ENCODE peak calls at places on chromosome 7, in eight cellular contexts. O is mammary epithelial cell, Y is ascending aorta, B is bronchial epithelial cell, G is psoas muscle, I is H1, X is AG09309, Q is OCI-LY7. E is an unnamed sample.

GRCh38 chr7:45663167-45663921 is 89.2 kb downstream of the ADCY1 start:
- DNase-seq in O (no peak), G (no peak), X (no peak), I (peak), B (no peak), Q (peak), Y (peak), E (no peak)

GRCh38 chr7:44638611-44639557 is 32.5 kb downstream of the OGDH start:
- DNase-seq in I (peak), X (no peak), B (peak), Y (peak), G (peak), Q (peak), O (peak), E (peak)

GRCh38 chr7:95933618-95934017 is 161.3 kb downstream of the DYNC1I1 start:
- DNase-seq in G (no peak), Q (no peak), X (no peak), O (no peak), I (no peak), Y (no peak), B (no peak), E (peak)

GRCh38 chr7:70071786-70072185 is 473.5 kb downstream of the AUTS2 start:
- DNase-seq in I (no peak), G (no peak), O (no peak), Y (no peak), X (no peak), Q (no peak), B (no peak), E (no peak)

GRCh38 chr7:155844019-155844453 is 31.8 kb upstream of the SHH start:
- DNase-seq in G (no peak), Q (no peak), I (no peak), X (no peak), Y (peak), O (no peak), B (no peak), E (no peak)

GRCh38 chr7:37488163-37488759 is 39.6 kb upstream of the ELMO1 start:
- DNase-seq in G (no peak), O (peak), X (no peak), Q (no peak), I (no peak), B (peak), Y (no peak), E (no peak)

GRCh38 chr7:2518101-2518500 is 1.5 kb upstream of the LFNG start:
- DNase-seq in Y (no peak), B (no peak), X (no peak), I (no peak), O (no peak), Q (no peak), G (no peak), E (no peak)

GRCh38 chr7:23106801-23107713 is 1.5 kb downstream of the KLHL7 start:
- DNase-seq in I (no peak), Y (no peak), G (no peak), B (peak), Q (no peak), O (no peak), X (no peak), E (no peak)

GRCh38 chr7:74505426-74506328 is 52.0 kb downstream of the GTF2IRD1 start:
- DNase-seq in Y (no peak), O (no peak), Q (no peak), B (no peak), X (no peak), I (no peak), G (no peak), E (no peak)

GRCh38 chr7:26398436-26399308 is 107.0 kb downstream of the SNX10 start:
- DNase-seq in Y (peak), X (no peak), I (peak), B (peak), Q (peak), G (peak), O (peak), E (peak)

GRCh38 chr7:44676776-44677175 is 70.3 kb downstream of the OGDH start:
- DNase-seq in Y (no peak), I (no peak), G (no peak), X (no peak), Q (no peak), B (no peak), O (no peak), E (no peak)

GRCh38 chr7:83574616-83575015 is 74.3 kb downstream of the SEMA3E start:
- DNase-seq in G (no peak), Y (no peak), O (no peak), I (no peak), X (no peak), B (no peak), Q (no peak), E (no peak)

GRCh38 chr7:27123021-27123476 is 7.5 kb downstream of the HOXA4 start:
- DNase-seq in I (peak), Y (peak), X (no peak), Q (no peak), O (peak), G (no peak), B (no peak), E (no peak)

GRCh38 chr7:143013897-143014296 is 13.0 kb downstream of the OR9A2 start:
- DNase-seq in Y (no peak), Q (no peak), B (peak), O (peak), G (no peak), I (no peak), X (peak), E (no peak)
- H3K4me3 ChIP-seq in Y (no peak), Q (peak), B (no peak), O (no peak), G (no peak), I (no peak), X (no peak), E (no peak)

GRCh38 chr7:130417215-130417614 is 23.6 kb downstream of the CEP41 start:
- DNase-seq in Q (no peak), B (no peak), X (no peak), Y (no peak), G (no peak), O (no peak), I (no peak), E (no peak)
- H3K4me3 ChIP-seq in Q (no peak), B (no peak), X (no peak), Y (no peak), G (no peak), O (no peak), I (no peak), E (no peak)

DNA sequence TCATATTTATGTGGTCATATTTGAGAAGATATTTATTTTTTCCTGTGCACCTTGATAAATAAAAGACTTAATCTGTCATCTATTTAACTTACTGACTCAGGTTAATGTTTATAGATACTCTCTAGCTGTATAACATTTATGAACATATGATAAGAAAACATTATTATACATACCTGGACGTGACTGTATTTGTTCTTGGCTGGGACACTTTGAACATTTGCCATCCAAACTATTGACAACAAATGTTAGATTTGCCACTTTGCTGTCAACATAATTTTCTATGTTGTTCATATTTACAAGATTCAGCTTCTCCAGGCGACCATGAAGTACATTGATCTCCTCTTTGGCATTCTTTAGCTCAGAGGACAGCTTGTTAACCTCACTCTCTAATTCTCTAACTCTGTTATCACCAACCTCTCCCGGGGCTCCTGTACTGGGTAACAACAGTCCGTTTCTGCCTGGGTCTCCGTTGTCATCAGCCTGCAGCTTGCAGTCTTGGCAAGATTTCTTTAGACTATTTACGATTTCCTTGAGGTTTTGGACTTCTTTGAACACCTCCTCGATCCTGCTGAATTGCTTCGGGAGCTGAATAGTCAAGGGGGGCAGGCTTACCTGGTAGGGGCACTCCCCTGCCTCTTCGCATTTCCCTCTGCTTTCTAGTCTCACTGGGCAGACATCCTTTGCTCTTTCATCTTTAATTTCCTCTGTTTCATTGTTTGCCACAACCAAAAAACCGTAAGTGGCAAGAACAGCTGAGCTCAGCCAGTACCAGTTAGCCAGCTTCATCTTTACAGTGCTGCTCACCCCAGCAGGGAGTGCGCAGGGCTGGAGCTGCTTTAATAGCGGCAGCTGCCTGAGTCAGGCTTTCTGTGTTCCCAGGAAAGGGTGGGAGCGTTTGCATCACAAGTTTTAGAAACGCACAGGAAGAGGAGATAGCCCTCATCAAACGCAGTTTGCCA is at the start of gene FGL2:
- DNase-seq in O (peak), G (peak), Y (peak), X (peak), Q (peak), I (peak), B (peak), E (peak)
- H3K4me3 ChIP-seq in O (no peak), G (peak), Y (peak), X (peak), Q (peak), I (peak), B (no peak), E (no peak)

DNA sequence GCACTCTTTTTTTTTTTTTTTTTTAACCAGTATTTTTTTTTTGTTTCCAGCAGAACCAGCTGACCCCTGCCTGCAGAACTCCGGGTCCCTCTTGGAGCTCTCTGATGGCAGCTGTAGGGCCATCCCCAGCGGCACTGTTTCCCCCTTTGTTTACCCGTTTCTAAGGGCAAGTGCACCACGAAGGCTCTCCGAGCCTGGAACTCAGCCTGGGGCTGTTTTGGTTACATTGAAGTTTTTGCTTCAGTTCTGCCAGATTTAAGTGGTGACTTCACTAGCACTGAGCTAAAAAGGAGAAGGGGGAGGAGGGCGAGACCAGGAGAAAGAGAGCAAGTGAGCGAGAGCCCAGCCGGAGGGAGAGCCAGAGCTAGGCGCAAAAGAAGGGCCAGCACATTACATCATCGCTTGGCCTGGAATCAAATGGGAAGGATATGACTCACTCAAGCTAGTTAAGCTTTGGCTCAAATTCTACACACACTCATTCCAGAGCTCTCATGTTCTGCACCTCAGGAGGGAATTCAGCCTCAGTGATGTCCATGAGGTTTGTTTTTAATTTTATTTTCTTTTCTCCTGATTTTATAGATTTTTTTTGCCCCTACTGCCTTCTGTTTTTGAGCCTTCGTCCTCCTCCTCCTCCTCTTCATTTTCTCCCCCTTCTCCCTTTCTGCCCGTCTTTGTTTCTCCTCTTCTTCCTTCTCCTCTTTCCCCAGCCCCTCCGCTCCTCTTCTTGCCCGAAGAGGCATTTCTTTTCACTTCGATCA is 272.3 kb downstream of the TRIL start:
- DNase-seq in Q (no peak), Y (peak), O (peak), I (peak), G (peak), X (peak), B (peak), E (peak)
- H3K4me3 ChIP-seq in Q (no peak), Y (peak), O (peak), I (peak), G (peak), X (peak), B (peak), E (peak)

GRCh38 chr7:140165422-140165821 is 11.4 kb downstream of the KDM7A start:
- DNase-seq in O (peak), G (no peak), Y (no peak), X (peak), I (no peak), Q (no peak), B (peak), E (peak)
- H3K4me3 ChIP-seq in O (no peak), G (no peak), Y (no peak), X (no peak), I (no peak), Q (no peak), B (no peak), E (no peak)

DNA sequence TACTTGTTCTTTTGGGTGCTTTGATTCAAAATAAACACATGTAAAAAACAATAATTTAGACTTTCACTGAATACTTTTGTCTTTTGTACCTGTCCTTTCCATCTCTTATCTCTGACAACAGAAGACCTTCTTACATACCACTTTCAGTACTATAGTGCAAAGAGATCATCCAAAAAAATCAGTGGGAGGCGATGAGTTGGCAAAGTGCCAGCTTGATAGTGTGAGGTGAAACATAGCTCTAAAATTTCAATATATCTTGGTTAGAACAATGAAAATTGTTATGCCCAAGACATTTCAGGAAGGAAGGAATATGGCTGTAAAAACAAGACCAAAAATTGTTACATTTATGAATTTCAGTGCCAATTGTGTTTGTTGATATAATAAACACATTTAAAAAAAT is 390.2 kb upstream of the COBL start:
- DNase-seq in G (no peak), B (no peak), I (no peak), X (no peak), O (no peak), Q (no peak), Y (no peak), E (no peak)
- H3K4me3 ChIP-seq in G (no peak), B (no peak), I (no peak), X (no peak), O (no peak), Q (no peak), Y (no peak), E (no peak)

DNA sequence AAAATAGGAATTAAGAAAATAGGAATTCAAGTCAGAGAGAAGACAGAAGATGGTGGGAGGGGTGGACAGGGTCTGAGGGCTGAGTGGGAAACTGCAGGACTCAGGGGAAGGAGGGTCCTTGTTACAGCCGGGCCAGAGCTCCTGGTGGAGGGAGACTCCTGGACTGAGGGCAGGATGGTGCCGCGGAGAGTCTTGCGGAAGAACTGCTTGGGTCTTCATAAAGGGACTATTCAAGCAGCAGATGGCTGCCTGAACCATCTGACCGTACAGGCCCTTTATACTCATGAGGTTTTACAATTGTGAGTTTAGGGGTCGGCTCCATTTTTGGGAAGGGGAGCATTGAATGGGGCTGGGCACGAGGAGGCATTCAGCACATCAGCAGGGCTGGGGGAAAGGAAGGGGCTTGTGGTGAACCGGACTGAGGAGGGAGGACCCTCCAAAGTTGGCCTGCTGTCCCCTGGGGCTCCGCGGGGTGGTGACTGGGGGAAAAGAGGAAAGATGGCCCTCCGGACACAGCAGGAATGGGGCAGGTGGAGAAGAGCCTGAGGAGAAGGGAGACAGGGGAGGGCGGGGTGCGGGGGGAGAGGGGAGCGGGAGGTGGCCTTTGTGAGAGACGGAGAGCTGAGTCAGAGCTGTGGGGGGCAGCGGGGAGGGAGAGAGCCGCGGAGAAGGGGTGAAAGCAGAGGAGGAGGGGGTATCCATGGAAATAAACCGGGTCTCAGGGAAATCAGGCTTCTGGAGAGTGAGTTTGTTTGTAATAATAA is 1.5 kb downstream of the FAM131B start:
- DNase-seq in B (no peak), I (peak), O (no peak), Y (no peak), X (no peak), G (no peak), Q (no peak), E (no peak)
- H3K4me3 ChIP-seq in B (no peak), I (peak), O (no peak), Y (no peak), X (no peak), G (peak), Q (no peak), E (no peak)

GRCh38 chr7:105690286-105690915 is 109.1 kb upstream of the EFCAB10 start:
- DNase-seq in B (no peak), O (no peak), Y (no peak), X (no peak), Q (no peak), I (no peak), G (no peak), E (peak)
- H3K4me3 ChIP-seq in B (no peak), O (no peak), Y (peak), X (no peak), Q (no peak), I (peak), G (peak), E (peak)

DNA sequence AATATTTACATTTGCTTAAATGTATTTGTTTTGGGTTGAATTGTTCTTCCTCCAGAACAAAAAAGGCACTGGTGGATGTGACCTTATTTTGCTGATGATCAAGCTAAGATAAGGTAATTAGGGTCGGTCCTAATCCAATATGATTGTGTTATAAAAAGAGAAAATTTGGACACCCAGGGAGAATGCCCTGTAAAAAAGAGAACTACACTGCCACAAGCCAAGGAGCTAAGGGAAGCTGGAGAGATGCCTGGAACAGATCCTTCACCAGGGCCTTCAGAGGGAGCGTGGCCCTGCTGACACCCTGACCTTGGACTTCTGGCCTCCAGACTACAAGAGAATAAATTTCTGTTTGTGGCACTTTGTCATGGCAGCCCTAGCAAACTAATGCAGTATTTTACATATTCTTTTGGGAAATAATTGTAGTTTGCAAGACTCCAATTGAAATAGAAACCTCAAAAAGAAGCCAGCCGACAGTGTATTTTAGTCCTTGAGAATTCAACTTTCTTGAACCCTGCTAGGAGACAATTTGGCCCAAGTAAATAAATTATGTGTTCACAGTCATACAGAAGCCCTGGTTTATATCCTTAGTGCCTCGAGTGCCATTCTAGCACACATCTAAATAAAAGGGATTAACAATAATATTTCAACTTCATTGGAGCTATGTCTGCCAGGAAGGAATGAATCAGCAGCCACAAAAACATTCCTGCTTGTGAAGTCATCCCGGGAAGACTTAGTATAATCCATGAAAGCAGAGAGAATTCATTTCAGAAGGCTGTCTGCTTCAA is 164.6 kb downstream of the PKD1L1 start:
- DNase-seq in Q (no peak), G (no peak), X (peak), Y (peak), B (peak), I (no peak), O (peak), E (peak)
- H3K4me3 ChIP-seq in Q (no peak), G (no peak), X (no peak), Y (no peak), B (no peak), I (no peak), O (no peak), E (no peak)

GRCh38 chr7:16660702-16661464 is 14.9 kb downstream of the BZW2 start:
- DNase-seq in B (peak), X (no peak), Y (no peak), G (no peak), I (no peak), O (peak), Q (no peak), E (peak)

GRCh38 chr7:16655394-16655793 is 9.4 kb downstream of the BZW2 start:
- DNase-seq in I (no peak), X (no peak), Q (no peak), O (no peak), B (no peak), Y (no peak), G (no peak), E (no peak)

GRCh38 chr7:16661924-16662323 is 15.9 kb downstream of the BZW2 start:
- DNase-seq in I (no peak), X (no peak), G (no peak), Q (no peak), B (no peak), O (no peak), Y (no peak), E (no peak)

GRCh38 chr7:16652888-16653287 is 6.9 kb downstream of the BZW2 start:
- DNase-seq in Q (no peak), B (peak), G (no peak), I (no peak), X (no peak), O (peak), Y (no peak), E (no peak)

DNA sequence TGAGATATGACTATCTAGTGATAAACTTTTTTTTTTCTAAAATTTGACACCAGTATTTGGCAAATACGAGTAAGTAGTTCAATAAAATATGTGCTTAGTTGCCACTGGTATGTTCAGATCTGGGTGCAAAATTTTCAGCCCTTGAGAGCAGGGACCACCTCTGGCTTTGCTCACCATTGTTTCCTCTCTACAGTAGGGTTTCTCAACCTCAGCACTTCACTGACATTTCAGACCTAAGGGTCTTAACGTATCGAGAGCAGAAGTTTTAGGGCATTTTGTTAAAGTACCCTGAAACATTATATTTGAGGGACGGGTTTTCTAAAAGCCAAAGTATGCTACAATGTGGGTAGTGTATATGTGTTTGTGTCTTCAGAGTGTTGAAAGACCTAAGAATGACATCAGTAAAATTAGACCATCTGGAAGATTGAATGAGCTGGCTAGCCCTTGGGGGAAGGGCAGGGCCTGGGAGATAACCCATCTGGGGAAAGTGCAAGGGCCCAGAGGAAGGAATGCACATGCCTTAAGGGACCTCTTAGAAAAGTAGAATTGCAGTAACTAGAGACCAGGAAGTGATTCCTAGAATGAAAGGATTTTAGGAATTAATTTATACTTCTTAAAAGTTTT is 11.8 kb downstream of the BZW2 start:
- DNase-seq in X (peak), B (peak), O (peak), I (no peak), G (peak), Q (no peak), Y (no peak), E (peak)
- H3K4me3 ChIP-seq in X (no peak), B (no peak), O (no peak), I (no peak), G (no peak), Q (no peak), Y (no peak), E (no peak)

E was measured in A673.